ENCODE peak calls at places on chromosomes 5 and 9, in five cellular contexts. F, V, S, P and Q are unnamed samples.

GRCh38 chr5:136907371-136907770 is 542.0 kb upstream of the TRPC7 start:
- DNase-seq in F (no peak), P (no peak), S (no peak), V (no peak), Q (no peak)

GRCh38 chr9:97773091-97773490 is 76.0 kb upstream of the XPA start:
- DNase-seq in F (no peak), P (no peak), S (no peak), V (no peak), Q (no peak)

GRCh38 chr5:65892801-65893200 is 33.6 kb upstream of the ERBIN start:
- DNase-seq in S (no peak), P (no peak), F (no peak), V (no peak), Q (no peak)

GRCh38 chr5:14305045-14305444 is 161.9 kb downstream of the TRIO start:
- DNase-seq in S (no peak), V (no peak), F (peak), P (no peak), Q (no peak)

GRCh38 chr5:134053840-134054338 is 49.1 kb upstream of the VDAC1 start:
- DNase-seq in P (no peak), F (no peak), S (no peak), V (no peak), Q (peak)

GRCh38 chr5:9869616-9870288 is 239.6 kb upstream of the TAS2R1 start:
- DNase-seq in V (no peak), P (no peak), S (no peak), F (peak), Q (no peak)

GRCh38 chr9:92564982-92565381 is 29.2 kb upstream of the ECM2 start:
- DNase-seq in S (no peak), F (no peak), P (no peak), V (no peak), Q (no peak)

GRCh38 chr5:109947667-109948066 is 257.9 kb downstream of the MAN2A1 start:
- DNase-seq in S (no peak), V (no peak), P (no peak), F (no peak), Q (no peak)

GRCh38 chr5:116751684-116752083 is 177.1 kb upstream of the SEMA6A start:
- DNase-seq in P (no peak), V (no peak), F (no peak), S (no peak), Q (no peak)

GRCh38 chr5:71782771-71783770 is 64.0 kb downstream of the CARTPT start:
- DNase-seq in S (peak), V (peak), F (no peak), P (peak), Q (peak)

GRCh38 chr5:96259211-96259772 is 173.8 kb downstream of the PCSK1 start:
- DNase-seq in V (no peak), P (no peak), F (no peak), S (no peak), Q (no peak)

GRCh38 chr5:16784843-16785791 is 151.0 kb downstream of the MYO10 start:
- DNase-seq in P (no peak), V (no peak), F (no peak), S (no peak), Q (no peak)

GRCh38 chr9:37364751-37365360 is 57.6 kb upstream of the GRHPR start:
- DNase-seq in P (no peak), F (no peak), V (no peak), S (no peak), Q (peak)

GRCh38 chr5:138351056-138351455 is 1.4 kb upstream of the KDM3B start:
- DNase-seq in P (no peak), F (no peak), V (no peak), S (no peak), Q (no peak)

GRCh38 chr9:81671880-81672280 is 17.5 kb downstream of the TLE1 start:
- DNase-seq in F (no peak), P (peak), V (peak), S (peak), Q (peak)

GRCh38 chr5:160837211-160837610 is 14.8 kb downstream of the ATP10B start:
- DNase-seq in F (no peak), S (no peak), V (no peak), P (no peak), Q (no peak)

GRCh38 chr9:109181284-109181683 is 14.2 kb upstream of the FRRS1L start:
- DNase-seq in V (no peak), P (no peak), S (no peak), F (no peak), Q (no peak)

GRCh38 chr5:137828192-137828591 is 39.5 kb upstream of the MYOT start:
- DNase-seq in V (no peak), S (no peak), F (no peak), P (no peak), Q (no peak)

GRCh38 chr9:133931059-133931458 is 61.1 kb downstream of the VAV2 start:
- DNase-seq in P (no peak), F (no peak), S (no peak), V (no peak), Q (no peak)

GRCh38 chr9:86577420-86578333 is 223.5 kb upstream of the TUT7 start:
- DNase-seq in F (no peak), S (no peak), P (no peak), V (no peak), Q (no peak)

GRCh38 chr5:17305964-17306725 is 88.7 kb downstream of the BASP1 start:
- DNase-seq in V (peak), S (peak), P (peak), F (peak), Q (peak)

GRCh38 chr5:127290946-127291763 is 559 bp downstream of the MEGF10 start:
- DNase-seq in V (no peak), F (no peak), P (no peak), S (no peak), Q (peak)

GRCh38 chr9:105500108-105500766 is 52.4 kb downstream of the FSD1L start:
- DNase-seq in P (no peak), V (no peak), F (no peak), S (no peak), Q (no peak)

GRCh38 chr5:131630208-131630962 is 4.6 kb downstream of the RAPGEF6 start:
- DNase-seq in V (no peak), F (no peak), P (no peak), S (no peak), Q (no peak)

GRCh38 chr9:134344821-134345310 is 18.6 kb downstream of the RXRA start:
- DNase-seq in V (no peak), S (no peak), F (no peak), P (no peak), Q (no peak)

GRCh38 chr5:179668404-179668803 is 12.4 kb downstream of the CBY3 start:
- DNase-seq in V (peak), P (no peak), F (peak), S (no peak), Q (peak)

GRCh38 chr5:60185230-60186104 is 291.9 kb upstream of the PDE4D start:
- DNase-seq in S (no peak), P (no peak), V (no peak), F (no peak), Q (no peak)

GRCh38 chr9:137077758-137078693 is 709 bp downstream of the UAP1L1 start:
- DNase-seq in P (peak), S (peak), V (no peak), F (no peak), Q (peak)

GRCh38 chr9:36037580-36038169 is 962 bp downstream of the RECK start:
- DNase-seq in V (no peak), F (no peak), S (no peak), P (no peak), Q (no peak)

GRCh38 chr5:11687498-11687897 is 216.7 kb downstream of the CTNND2 start:
- DNase-seq in F (no peak), V (no peak), S (no peak), P (no peak), Q (no peak)

GRCh38 chr5:37988454-37989046 is 148.7 kb upstream of the GDNF start:
- DNase-seq in F (no peak), S (no peak), P (no peak), V (no peak), Q (no peak)

GRCh38 chr5:55936100-55936693 is 58.6 kb downstream of the IL6ST start:
- DNase-seq in S (peak), F (peak), P (peak), V (peak), Q (peak)
- H3K4me3 ChIP-seq in S (no peak), F (no peak), P (no peak), V (no peak), Q (no peak)

DNA sequence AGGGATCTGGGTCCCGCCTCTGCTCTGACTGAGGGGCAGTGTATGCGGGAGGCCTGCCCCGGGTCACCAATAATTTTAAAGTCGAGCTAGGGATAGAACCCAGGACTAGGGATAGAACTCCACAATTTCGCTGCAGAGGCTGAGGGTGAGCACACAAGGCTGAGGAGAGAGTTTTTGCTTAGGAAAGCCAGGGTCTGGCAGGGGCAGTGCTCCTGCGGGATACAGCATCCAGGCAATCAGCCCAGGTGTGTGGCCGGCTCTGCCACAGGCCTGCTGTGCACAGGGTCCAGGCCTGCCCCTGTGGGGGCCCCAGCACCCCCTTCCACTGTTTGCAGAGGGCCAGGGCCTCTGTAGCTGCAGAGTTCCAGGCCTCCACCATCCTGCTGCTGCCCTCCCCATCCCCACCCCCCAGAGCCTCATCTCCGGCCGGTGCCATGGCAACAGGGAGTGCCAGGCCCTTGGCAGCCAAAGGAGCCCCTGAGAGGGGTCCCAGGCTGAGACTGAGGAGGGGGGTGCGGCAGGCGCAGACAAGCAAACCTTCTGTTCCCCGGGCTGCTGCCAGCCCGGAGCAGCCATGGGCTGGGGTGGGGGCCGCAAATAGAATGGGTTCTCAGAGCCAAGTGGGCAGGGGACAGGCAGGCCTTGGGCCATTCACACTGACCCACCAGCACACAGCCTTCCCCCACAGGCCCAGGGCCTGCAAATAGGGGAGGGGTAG is 8.6 kb downstream of the PDGFRB start:
- DNase-seq in F (no peak), P (no peak), S (no peak), V (no peak), Q (no peak)
- H3K4me3 ChIP-seq in F (no peak), P (no peak), S (peak), V (no peak), Q (no peak)

GRCh38 chr5:113215401-113216060 is 219.3 kb downstream of the TSSK1B start:
- DNase-seq in S (no peak), F (no peak), V (no peak), P (no peak), Q (no peak)
- H3K4me3 ChIP-seq in S (no peak), F (no peak), V (no peak), P (no peak), Q (no peak)

GRCh38 chr5:18990852-18991251 is 997.1 kb downstream of the CDH18 start:
- DNase-seq in V (no peak), F (no peak), P (no peak), S (no peak), Q (no peak)
- H3K4me3 ChIP-seq in V (no peak), F (no peak), P (no peak), S (no peak), Q (no peak)